ENCODE peak calls at places on chromosome 1, in five cellular contexts. One of them, this sample, is unnamed.

GRCh38 chr1:67401443-67401842 is 28.8 kb downstream of the SERBP1 start:
- DNase-seq in NT2/D1: no peak
- DNase-seq in H1: no peak
- DNase-seq in HepG2: no peak
- DNase-seq in GM12878: no peak
- DNase-seq in this sample: no peak

GRCh38 chr1:183431840-183432547 is 13.8 kb upstream of the NMNAT2 start:
- DNase-seq in NT2/D1: no peak
- DNase-seq in H1: no peak
- DNase-seq in HepG2: no peak
- DNase-seq in GM12878: no peak
- DNase-seq in this sample: no peak

GRCh38 chr1:24769656-24770651 is 24.7 kb downstream of the CLIC4 start:
- DNase-seq in NT2/D1: no peak
- DNase-seq in H1: no peak
- DNase-seq in HepG2: no peak
- DNase-seq in GM12878: no peak
- DNase-seq in this sample: peak

GRCh38 chr1:235069577-235070563 is 58.8 kb downstream of the TOMM20 start:
- DNase-seq in NT2/D1: no peak
- DNase-seq in H1: no peak
- DNase-seq in HepG2: peak
- DNase-seq in GM12878: no peak
- DNase-seq in this sample: no peak

GRCh38 chr1:227788279-227789041 is 27.0 kb upstream of the PRSS38 start:
- DNase-seq in NT2/D1: peak
- DNase-seq in H1: peak
- DNase-seq in HepG2: peak
- DNase-seq in GM12878: no peak
- DNase-seq in this sample: peak

GRCh38 chr1:10877894-10878293 is 81.4 kb upstream of the CASZ1 start:
- DNase-seq in NT2/D1: no peak
- DNase-seq in H1: no peak
- DNase-seq in HepG2: no peak
- DNase-seq in GM12878: no peak
- DNase-seq in this sample: no peak

GRCh38 chr1:53462769-53463501 is 3.7 kb downstream of the DMRTB1 start:
- DNase-seq in NT2/D1: no peak
- DNase-seq in H1: no peak
- DNase-seq in HepG2: no peak
- DNase-seq in GM12878: no peak
- DNase-seq in this sample: no peak

GRCh38 chr1:245684111-245684510 is 529.3 kb downstream of the KIF26B start:
- DNase-seq in NT2/D1: no peak
- DNase-seq in H1: no peak
- DNase-seq in HepG2: no peak
- DNase-seq in GM12878: no peak
- DNase-seq in this sample: no peak

GRCh38 chr1:940121-941026 is 16.7 kb downstream of the SAMD11 start:
- DNase-seq in NT2/D1: no peak
- DNase-seq in H1: no peak
- DNase-seq in HepG2: peak
- DNase-seq in GM12878: no peak
- DNase-seq in this sample: peak

GRCh38 chr1:96365596-96365995 is 356.0 kb upstream of the PTBP2 start:
- DNase-seq in NT2/D1: no peak
- DNase-seq in H1: no peak
- DNase-seq in HepG2: no peak
- DNase-seq in GM12878: no peak
- DNase-seq in this sample: no peak

GRCh38 chr1:165943198-165943597 is 115.8 kb downstream of the UCK2 start:
- DNase-seq in NT2/D1: peak
- DNase-seq in H1: no peak
- DNase-seq in HepG2: no peak
- DNase-seq in GM12878: no peak
- DNase-seq in this sample: no peak

GRCh38 chr1:246113555-246114095 is 393.5 kb downstream of the SMYD3 start:
- DNase-seq in NT2/D1: no peak
- DNase-seq in H1: no peak
- DNase-seq in HepG2: no peak
- DNase-seq in GM12878: no peak
- DNase-seq in this sample: no peak

GRCh38 chr1:201013031-201013485 is 10.5 kb downstream of the KIF21B start:
- DNase-seq in NT2/D1: no peak
- DNase-seq in H1: no peak
- DNase-seq in HepG2: no peak
- DNase-seq in GM12878: no peak
- DNase-seq in this sample: no peak
- TF ChIP-seq SUZ12 in NT2/D1: no peak
- TF ChIP-seq SUZ12 in H1: no peak
- TF ChIP-seq SUZ12 in HepG2: no peak
- TF ChIP-seq SUZ12 in GM12878: no peak
- TF ChIP-seq SUZ12 in this sample: no peak

GRCh38 chr1:68565923-68566322 is 69.0 kb upstream of the DEPDC1 start:
- DNase-seq in NT2/D1: no peak
- DNase-seq in H1: peak
- DNase-seq in HepG2: no peak
- DNase-seq in GM12878: no peak
- DNase-seq in this sample: no peak

GRCh38 chr1:68570859-68571258 is 74.0 kb upstream of the DEPDC1 start:
- DNase-seq in NT2/D1: no peak
- DNase-seq in H1: no peak
- DNase-seq in HepG2: no peak
- DNase-seq in GM12878: no peak
- DNase-seq in this sample: no peak

GRCh38 chr1:68571499-68571898 is 74.6 kb upstream of the DEPDC1 start:
- DNase-seq in NT2/D1: no peak
- DNase-seq in H1: no peak
- DNase-seq in HepG2: no peak
- DNase-seq in GM12878: no peak
- DNase-seq in this sample: no peak
- TF ChIP-seq SUZ12 in NT2/D1: no peak
- TF ChIP-seq SUZ12 in H1: no peak
- TF ChIP-seq SUZ12 in HepG2: no peak
- TF ChIP-seq SUZ12 in GM12878: no peak
- TF ChIP-seq SUZ12 in this sample: no peak

GRCh38 chr1:30912913-30913652 is 4.5 kb upstream of the SDC3 start:
- DNase-seq in NT2/D1: no peak
- DNase-seq in H1: no peak
- DNase-seq in HepG2: no peak
- DNase-seq in GM12878: no peak
- DNase-seq in this sample: no peak

GRCh38 chr1:30912203-30912602 is 3.6 kb upstream of the SDC3 start:
- DNase-seq in NT2/D1: no peak
- DNase-seq in H1: no peak
- DNase-seq in HepG2: no peak
- DNase-seq in GM12878: no peak
- DNase-seq in this sample: no peak

GRCh38 chr1:30908886-30909777 is 574 bp upstream of the SDC3 start:
- DNase-seq in NT2/D1: no peak
- DNase-seq in H1: no peak
- DNase-seq in HepG2: no peak
- DNase-seq in GM12878: no peak
- DNase-seq in this sample: no peak

GRCh38 chr1:30908446-30908885 is at the start of gene SDC3:
- DNase-seq in NT2/D1: no peak
- DNase-seq in H1: no peak
- DNase-seq in HepG2: no peak
- DNase-seq in GM12878: no peak
- DNase-seq in this sample: peak

DNA sequence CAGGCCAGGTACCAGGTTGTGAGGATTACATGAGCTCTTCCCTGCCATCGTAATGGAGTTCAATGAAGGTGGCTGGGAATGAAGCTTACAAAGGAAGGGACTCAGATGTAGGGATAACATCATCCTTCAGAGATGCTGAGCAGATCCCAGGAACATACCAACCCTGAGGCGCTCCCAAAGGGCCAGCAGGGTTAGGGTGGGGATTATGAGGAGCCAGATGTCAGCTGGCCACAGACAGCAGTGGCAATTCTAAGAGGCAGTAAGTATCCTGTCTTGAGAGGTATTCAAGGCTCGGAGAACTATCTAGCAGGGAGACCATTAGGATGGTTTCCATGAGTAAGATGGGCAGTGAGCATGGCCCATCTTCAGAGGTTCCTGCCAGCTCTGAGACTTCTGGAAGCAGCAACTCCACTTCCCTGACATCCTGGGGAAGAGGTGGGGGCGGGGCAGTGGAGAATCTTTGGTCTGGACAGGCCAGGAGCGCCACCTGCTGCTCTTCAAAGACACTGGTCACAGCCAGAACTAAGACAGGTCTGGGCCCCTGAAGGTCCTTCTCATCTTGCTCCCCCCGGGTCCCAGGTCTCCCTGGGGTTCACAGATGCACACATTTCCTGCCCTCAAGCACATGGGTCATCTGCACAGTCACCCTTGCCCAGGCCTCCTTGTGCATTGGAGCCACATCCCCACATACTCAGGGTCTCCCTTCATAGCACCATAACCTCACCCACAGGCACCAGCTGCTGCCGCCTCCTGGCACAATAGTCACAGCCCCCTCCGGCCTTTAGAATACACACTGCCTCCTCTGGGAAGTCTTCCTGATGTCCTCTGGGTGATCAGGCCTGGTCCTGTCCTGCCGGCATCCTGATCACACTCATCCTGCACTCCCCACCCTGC is 2.8 kb upstream of the SDC3 start:
- DNase-seq in NT2/D1: peak
- DNase-seq in H1: peak
- DNase-seq in HepG2: peak
- DNase-seq in GM12878: no peak
- DNase-seq in this sample: peak
- TF ChIP-seq SUZ12 in NT2/D1: no peak
- TF ChIP-seq SUZ12 in H1: no peak
- TF ChIP-seq SUZ12 in HepG2: no peak
- TF ChIP-seq SUZ12 in GM12878: no peak
- TF ChIP-seq SUZ12 in this sample: no peak

GRCh38 chr1:89932598-89933364 is 62.1 kb upstream of the ZNF326 start:
- DNase-seq in NT2/D1: no peak
- DNase-seq in H1: no peak
- DNase-seq in HepG2: no peak
- DNase-seq in GM12878: no peak
- DNase-seq in this sample: no peak
- TF ChIP-seq SUZ12 in NT2/D1: no peak
- TF ChIP-seq SUZ12 in H1: no peak
- TF ChIP-seq SUZ12 in HepG2: no peak
- TF ChIP-seq SUZ12 in GM12878: no peak
- TF ChIP-seq SUZ12 in this sample: no peak

GRCh38 chr1:9594471-9595155 is 5.9 kb downstream of the TMEM201 start:
- DNase-seq in NT2/D1: no peak
- DNase-seq in H1: no peak
- DNase-seq in HepG2: no peak
- DNase-seq in GM12878: no peak
- DNase-seq in this sample: no peak
- TF ChIP-seq SUZ12 in NT2/D1: no peak
- TF ChIP-seq SUZ12 in H1: no peak
- TF ChIP-seq SUZ12 in HepG2: no peak
- TF ChIP-seq SUZ12 in GM12878: no peak
- TF ChIP-seq SUZ12 in this sample: no peak

This sample was measured in HEK293T.